ENCODE peak calls at places on chromosomes 2 and 18, in eight cellular contexts. S, B, T, G, J, E, K and N are unnamed samples.

GRCh38 chr2:73003027-73003426 is 68.5 kb downstream of the SFXN5 start:
- DNase-seq in K (no peak), B (no peak), J (no peak), G (no peak), E (no peak), S (no peak), T (no peak), N (no peak)

GRCh38 chr2:22890142-22890541 is 494.8 kb upstream of the KLHL29 start:
- DNase-seq in B (no peak), T (peak), S (no peak), K (peak), E (no peak), G (no peak), J (no peak), N (no peak)

GRCh38 chr18:3151379-3152264 is 68.1 kb downstream of the MYOM1 start:
- DNase-seq in E (peak), S (peak), T (no peak), B (no peak), K (peak), J (no peak), G (peak), N (no peak)

GRCh38 chr18:32289480-32290075 is 99.7 kb downstream of the MEP1B start:
- DNase-seq in K (peak), T (peak), S (peak), E (peak), G (peak), B (no peak), J (peak), N (peak)

GRCh38 chr2:65024149-65024829 is 31.9 kb upstream of the CEP68 start:
- DNase-seq in K (no peak), B (no peak), E (no peak), J (no peak), S (peak), T (no peak), G (peak), N (no peak)

GRCh38 chr18:11993264-11993916 is 12.1 kb downstream of the IMPA2 start:
- DNase-seq in E (no peak), G (no peak), S (no peak), B (no peak), K (no peak), T (no peak), J (no peak), N (no peak)

GRCh38 chr2:237666606-237667005 is 39.2 kb downstream of the LRRFIP1 start:
- DNase-seq in J (no peak), T (no peak), G (no peak), E (no peak), K (no peak), B (no peak), S (no peak), N (no peak)

GRCh38 chr2:231780123-231780908 is 766 bp downstream of the PDE6D start:
- DNase-seq in S (peak), E (no peak), T (no peak), G (peak), B (no peak), K (peak), J (no peak), N (peak)

GRCh38 chr2:106044021-106044420 is 150.1 kb downstream of the UXS1 start:
- DNase-seq in G (no peak), T (no peak), E (no peak), J (no peak), K (no peak), B (no peak), S (no peak), N (no peak)

GRCh38 chr2:204982303-204982702 is 437.0 kb downstream of the PARD3B start:
- DNase-seq in B (no peak), K (no peak), J (no peak), S (no peak), T (no peak), G (no peak), E (no peak), N (no peak)

GRCh38 chr18:76466410-76466991 is 28.5 kb downstream of the ZNF516 start:
- DNase-seq in T (no peak), E (no peak), B (no peak), S (no peak), G (no peak), J (no peak), K (no peak), N (no peak)

GRCh38 chr2:55567298-55567697 is 47.8 kb downstream of the CFAP36 start:
- DNase-seq in K (no peak), B (no peak), E (no peak), J (no peak), G (no peak), S (no peak), T (no peak), N (no peak)

GRCh38 chr2:239129147-239129896 is 271.5 kb downstream of the HDAC4 start:
- DNase-seq in G (peak), E (no peak), T (no peak), J (no peak), K (no peak), B (no peak), S (no peak), N (no peak)

GRCh38 chr2:101696272-101697123 is 1.0 kb upstream of the MAP4K4 start:
- DNase-seq in E (peak), K (peak), J (no peak), B (peak), T (peak), G (no peak), S (no peak), N (no peak)

GRCh38 chr2:191927319-191927867 is 80.5 kb upstream of the CAVIN2 start:
- DNase-seq in T (peak), S (peak), B (peak), K (peak), J (no peak), G (peak), E (no peak), N (peak)

GRCh38 chr2:46241344-46241743 is 55.9 kb upstream of the EPAS1 start:
- DNase-seq in K (peak), B (no peak), G (peak), S (no peak), E (no peak), J (no peak), T (no peak), N (no peak)

GRCh38 chr2:10810175-10811161 is 2.1 kb downstream of the PDIA6 start:
- DNase-seq in G (peak), E (no peak), S (peak), K (no peak), J (no peak), T (no peak), B (no peak), N (no peak)